ENCODE peak calls at places on chromosomes 5 and 9, in four cellular contexts. F, W, L and O are unnamed samples.

GRCh38 chr9:115109486-115109885 is 8.5 kb downstream of the TNC start:
- DNase-seq in F (no peak), W (peak; percentile 72), L (no peak), O (no peak)

GRCh38 chr9:93655621-93656425 is 79.4 kb downstream of the PHF2 start:
- DNase-seq in F (no peak), W (no peak), L (peak; percentile 8), O (peak; percentile 54)

GRCh38 chr5:80406980-80407734 is 707 bp upstream of the ZFYVE16 start:
- DNase-seq in F (no peak), W (peak; percentile 1), L (peak; percentile 25), O (peak; percentile 49)

GRCh38 chr5:125061726-125062125 is 315.3 kb upstream of the ZNF608 start:
- DNase-seq in F (no peak), W (no peak), L (no peak), O (no peak)

GRCh38 chr5:72379936-72380335 is 59.8 kb downstream of the PTCD2 start:
- DNase-seq in F (no peak), W (peak; percentile 52), L (no peak), O (no peak)

GRCh38 chr5:75558972-75559632 is 47.4 kb downstream of the POLK start:
- DNase-seq in F (no peak), W (no peak), L (no peak), O (no peak)

GRCh38 chr5:154520861-154521453 is 42.9 kb upstream of the HAND1 start:
- DNase-seq in F (no peak), W (no peak), L (peak; percentile 48), O (no peak)

GRCh38 chr5:150044334-150044681 is 42.0 kb downstream of the CSF1R start:
- DNase-seq in F (no peak), W (peak; percentile 86), L (no peak), O (no peak)

GRCh38 chr5:115758356-115758755 is 58.1 kb downstream of the CDO1 start:
- DNase-seq in F (no peak), W (no peak), L (no peak), O (no peak)

GRCh38 chr5:7395432-7396168 is at the start of gene ADCY2:
- DNase-seq in F (no peak), W (no peak), L (no peak), O (no peak)

GRCh38 chr5:139930406-139930805 is 112.7 kb downstream of the NRG2 start:
- DNase-seq in F (no peak), W (no peak), L (no peak), O (no peak)

GRCh38 chr9:4743131-4743875 is 2.3 kb upstream of the AK3 start:
- DNase-seq in F (no peak), W (no peak), L (no peak), O (no peak)

GRCh38 chr9:131670247-131670681 is 69.6 kb downstream of the RAPGEF1 start:
- DNase-seq in F (no peak), W (no peak), L (no peak), O (peak; percentile 60)

GRCh38 chr9:3658964-3659363 is 133.2 kb upstream of the RFX3 start:
- DNase-seq in F (no peak), W (no peak), L (no peak), O (no peak)

GRCh38 chr5:38718874-38719391 is 126.9 kb upstream of the OSMR start:
- DNase-seq in F (no peak), W (peak; percentile 4), L (no peak), O (no peak)

GRCh38 chr5:58974601-58975000 is 391.7 kb downstream of the RAB3C start:
- DNase-seq in F (no peak), W (no peak), L (no peak), O (no peak)

GRCh38 chr5:60295423-60295822 is 401.9 kb upstream of the PDE4D start:
- DNase-seq in F (peak; percentile 39), W (peak; percentile 5), L (peak; percentile 25), O (no peak)

GRCh38 chr5:32711693-32712462 is 757 bp downstream of the NPR3 start:
- DNase-seq in F (no peak), W (peak; percentile 49), L (peak; percentile 22), O (no peak)

GRCh38 chr9:82584349-82584846 is 478.5 kb downstream of the RASEF start:
- DNase-seq in F (no peak), W (peak; percentile 37), L (no peak), O (no peak)

GRCh38 chr5:141637266-141637692 is 482 bp downstream of the RELL2 start:
- DNase-seq in F (peak; percentile 37), W (no peak), L (peak; percentile 29), O (no peak)

GRCh38 chr9:71485306-71485705 is 283.0 kb downstream of the CEMIP2 start:
- DNase-seq in F (no peak), W (no peak), L (no peak), O (no peak)

GRCh38 chr5:142972064-142972463 is 201.9 kb downstream of the ARHGAP26 start:
- DNase-seq in F (no peak), W (no peak), L (no peak), O (no peak)

GRCh38 chr5:56564451-56565223 is 250.7 kb upstream of the MAP3K1 start:
- DNase-seq in F (no peak), W (peak; percentile 73), L (no peak), O (no peak)

DNA sequence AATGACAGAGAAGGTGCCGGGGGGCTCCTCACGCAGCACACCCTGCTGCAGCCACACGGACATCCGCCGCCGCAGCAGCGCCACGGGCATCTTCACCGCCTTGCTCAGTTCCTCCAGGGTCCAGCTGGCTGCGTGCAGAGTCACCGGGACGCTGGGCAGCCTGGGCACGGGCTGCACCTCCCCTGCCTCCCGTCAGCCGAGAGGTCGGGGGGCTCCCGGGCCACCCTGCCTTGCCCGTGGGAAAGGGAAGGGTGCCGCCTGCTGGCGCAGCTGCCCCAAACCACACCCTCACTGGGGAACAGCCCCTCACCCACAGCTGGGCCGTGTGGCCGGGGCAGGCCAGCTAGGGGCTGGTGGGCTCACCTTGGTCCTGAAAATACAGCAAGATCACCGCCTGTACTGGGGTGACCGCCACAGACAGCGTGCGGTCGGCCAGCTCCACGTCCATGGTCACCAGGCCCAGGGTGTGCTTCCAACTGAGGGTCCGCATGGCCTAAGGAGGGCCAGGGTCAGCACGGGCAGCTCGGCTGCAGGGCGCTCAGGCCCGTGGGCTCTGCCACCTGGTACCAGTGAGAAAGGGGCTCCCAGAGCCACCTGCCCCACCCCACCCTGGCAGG is 3.6 kb upstream of the TMEM210 start:
- DNase-seq in F (no peak), W (no peak), L (no peak), O (no peak)
- TF ChIP-seq CTCF in F (peak; percentile 14), W (no peak), L (peak; percentile 7), O (no peak)

GRCh38 chr9:83971485-83971884 is 8.5 kb downstream of the HNRNPK start:
- DNase-seq in F (no peak), W (no peak), L (no peak), O (no peak)
- TF ChIP-seq POLR2A in F (no peak), W (no peak), L (no peak), O (no peak)

GRCh38 chr9:77977210-77977611 is 54.4 kb downstream of the GNAQ start:
- DNase-seq in F (peak; percentile 66), W (peak; percentile 73), L (peak; percentile 64), O (peak; percentile 69)
- TF ChIP-seq CTCF in F (peak; percentile 60), W (peak; percentile 64), L (peak; percentile 78), O (peak; percentile 63)

DNA sequence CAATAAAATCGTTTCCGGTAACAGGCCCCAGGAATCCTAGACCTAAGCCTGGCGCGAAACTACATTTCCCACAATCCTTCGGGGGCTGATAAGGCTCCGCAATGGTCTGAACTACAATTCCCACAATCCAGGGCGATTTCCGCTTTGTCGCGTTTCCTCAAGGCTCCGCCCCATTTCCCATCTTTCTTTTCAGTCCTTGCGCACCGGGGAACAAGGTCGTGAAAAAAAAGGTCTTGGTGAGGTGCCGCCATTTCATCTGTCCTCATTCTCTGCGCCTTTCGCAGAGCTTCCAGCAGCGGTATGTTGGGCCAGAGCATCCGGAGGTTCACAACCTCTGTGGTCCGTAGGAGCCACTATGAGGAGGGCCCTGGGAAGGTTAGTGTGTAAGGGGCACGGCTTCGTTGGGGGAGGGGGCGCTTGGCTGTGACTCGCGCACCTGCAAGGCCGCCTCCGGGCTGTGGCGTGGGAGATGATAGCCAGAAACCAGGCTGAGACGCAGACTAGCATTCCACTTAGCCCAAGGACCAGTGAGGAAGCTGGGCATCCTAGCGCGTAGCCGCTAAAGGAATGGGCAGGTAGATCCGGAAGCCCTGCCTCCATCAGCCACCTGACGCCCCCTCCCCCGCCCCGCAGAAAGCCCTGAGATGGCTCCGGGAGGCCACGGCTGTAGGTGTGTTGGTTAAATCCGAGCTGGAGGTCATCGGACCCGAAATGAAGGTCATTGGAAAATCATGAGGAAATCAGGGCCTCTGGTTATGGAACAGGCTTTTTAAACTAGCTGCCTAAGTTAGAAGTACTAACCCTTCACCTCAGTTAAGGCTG is at the start of gene COX7C:
- DNase-seq in F (peak; percentile 93), W (peak; percentile 95), L (peak; percentile 94), O (peak; percentile 83)
- TF ChIP-seq POLR2A in F (no peak), W (peak; percentile 71), L (peak; percentile 73), O (peak; percentile 86)

DNA sequence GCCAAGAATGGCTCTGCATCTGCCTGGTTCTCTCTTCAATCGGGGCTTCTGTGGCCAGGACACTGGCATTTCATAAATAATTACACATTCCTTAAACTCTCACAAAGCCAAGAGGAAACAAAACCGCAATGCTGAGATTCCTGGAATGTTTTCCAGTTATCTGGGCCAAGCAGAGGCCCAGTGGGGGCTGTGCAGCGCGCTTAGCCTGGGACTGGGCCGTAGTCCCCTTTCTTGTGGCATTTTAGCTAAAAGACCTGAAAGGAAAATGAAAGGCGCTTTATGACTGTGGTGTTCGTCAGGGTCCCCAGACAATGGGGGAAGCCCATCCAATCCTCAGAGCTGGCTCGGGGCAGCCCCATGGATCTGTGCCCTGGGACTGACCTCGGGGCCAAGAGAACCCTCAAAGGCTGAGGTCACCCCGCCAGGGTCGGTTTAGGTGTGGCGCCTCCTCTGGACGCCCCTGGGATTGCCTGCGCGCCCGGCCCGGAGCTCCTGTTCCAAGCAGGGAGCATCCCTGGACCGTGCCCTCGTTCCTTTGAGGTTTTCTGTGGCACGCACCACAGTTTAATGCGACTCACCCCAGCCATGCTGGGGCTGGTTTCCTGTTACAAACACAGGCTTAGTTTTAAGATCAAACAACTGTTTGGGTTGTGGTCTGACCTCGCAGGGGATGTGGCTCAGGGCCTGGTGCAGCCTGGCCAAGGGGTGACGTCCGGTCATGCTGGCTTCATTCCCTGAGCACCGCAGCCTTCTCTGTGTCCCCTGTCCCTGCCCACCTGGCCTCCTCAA is 51.5 kb upstream of the NKD2 start:
- DNase-seq in F (no peak), W (peak; percentile 90), L (peak; percentile 50), O (no peak)
- TF ChIP-seq CTCF in F (no peak), W (peak; percentile 45), L (peak; percentile 14), O (no peak)

GRCh38 chr5:137191179-137191578 is 307.9 kb downstream of the SPOCK1 start:
- DNase-seq in F (no peak), W (no peak), L (no peak), O (no peak)

GRCh38 chr5:137194300-137194699 is 304.8 kb downstream of the SPOCK1 start:
- DNase-seq in F (no peak), W (no peak), L (no peak), O (no peak)

GRCh38 chr5:137192293-137192743 is 306.8 kb downstream of the SPOCK1 start:
- DNase-seq in F (no peak), W (peak; percentile 73), L (no peak), O (no peak)

GRCh38 chr5:137199201-137199600 is 299.9 kb downstream of the SPOCK1 start:
- DNase-seq in F (no peak), W (peak; percentile 17), L (no peak), O (no peak)

GRCh38 chr5:137195483-137195882 is 303.6 kb downstream of the SPOCK1 start:
- DNase-seq in F (no peak), W (no peak), L (no peak), O (no peak)
- TF ChIP-seq POLR2A in F (no peak), W (no peak), L (no peak), O (no peak)